ENCODE peak calls at places on chromosomes 11 and 22, in six cellular contexts. J, P, C, R, E and T are unnamed samples.

GRCh38 chr11:31936309-31936708 is 125.2 kb upstream of the PAX6 start:
- DNase-seq in J (no peak), P (no peak), C (no peak), R (no peak), E (no peak), T (no peak)

GRCh38 chr11:119497717-119498116 is 74.7 kb upstream of the THY1 start:
- DNase-seq in J (no peak), P (no peak), C (no peak), R (no peak), E (no peak), T (no peak)

GRCh38 chr11:108805030-108805429 is 140.2 kb downstream of the DDX10 start:
- DNase-seq in J (no peak), P (no peak), C (no peak), R (no peak), E (no peak), T (no peak)

GRCh38 chr11:28168718-28169117 is 60.5 kb downstream of the METTL15 start:
- DNase-seq in J (no peak), P (no peak), C (no peak), R (no peak), E (no peak), T (peak)

GRCh38 chr11:19281041-19281440 is 40.3 kb upstream of the E2F8 start:
- DNase-seq in J (no peak), P (no peak), C (no peak), R (no peak), E (no peak), T (no peak)

GRCh38 chr11:73321342-73322110 is 13.4 kb downstream of the ARHGEF17 start:
- DNase-seq in J (no peak), P (no peak), C (peak), R (no peak), E (no peak), T (no peak)

GRCh38 chr11:63670738-63671321 is 346 bp downstream of the ATL3 start:
- DNase-seq in J (peak), P (peak), C (no peak), R (peak), E (no peak), T (peak)

GRCh38 chr11:62546244-62546936 is at the start of gene AHNAK:
- DNase-seq in J (no peak), P (peak), C (peak), R (no peak), E (peak), T (peak)

GRCh38 chr11:130001491-130002351 is 914 bp downstream of the PRDM10 start:
- DNase-seq in J (no peak), P (no peak), C (peak), R (peak), E (peak), T (peak)

GRCh38 chr22:19319281-19319680 is 27.8 kb upstream of the CLTCL1 start:
- DNase-seq in J (no peak), P (no peak), C (no peak), R (no peak), E (no peak), T (no peak)

GRCh38 chr11:96338910-96339703 is 3.9 kb downstream of the MAML2 start:
- DNase-seq in J (peak), P (peak), C (no peak), R (peak), E (peak), T (peak)

GRCh38 chr11:47282462-47282861 is 12.5 kb downstream of the MADD start:
- DNase-seq in J (no peak), P (no peak), C (no peak), R (no peak), E (no peak), T (no peak)

GRCh38 chr22:29112102-29112501 is 39.3 kb downstream of the KREMEN1 start:
- DNase-seq in J (peak), P (no peak), C (no peak), R (no peak), E (no peak), T (no peak)

GRCh38 chr11:2150206-2150847 is 10.7 kb downstream of the INS start:
- DNase-seq in J (no peak), P (no peak), C (no peak), R (no peak), E (no peak), T (no peak)

GRCh38 chr22:31340360-31340759 is 5.8 kb downstream of the PATZ1 start:
- DNase-seq in J (no peak), P (no peak), C (no peak), R (no peak), E (no peak), T (no peak)

GRCh38 chr11:65496304-65497140 is 2.3 kb upstream of the MALAT1 start:
- DNase-seq in J (peak), P (peak), C (peak), R (no peak), E (no peak), T (peak)

GRCh38 chr11:112880454-112880853 is 80.8 kb upstream of the NCAM1 start:
- DNase-seq in J (no peak), P (no peak), C (no peak), R (no peak), E (peak), T (no peak)

GRCh38 chr11:3129591-3130268 is 35.4 kb downstream of the OSBPL5 start:
- DNase-seq in J (peak), P (no peak), C (peak), R (no peak), E (no peak), T (no peak)

GRCh38 chr11:57190548-57190947 is 8.8 kb downstream of the LRRC55 start:
- DNase-seq in J (no peak), P (no peak), C (no peak), R (no peak), E (no peak), T (no peak)

GRCh38 chr11:128584253-128584652 is 3.1 kb downstream of the ETS1 start:
- DNase-seq in J (no peak), P (no peak), C (no peak), R (no peak), E (no peak), T (no peak)

GRCh38 chr11:77596626-77597025 is 6.9 kb downstream of the AQP11 start:
- DNase-seq in J (no peak), P (no peak), C (no peak), R (no peak), E (no peak), T (peak)

GRCh38 chr11:9099617-9100016 is 8.2 kb upstream of the SCUBE2 start:
- DNase-seq in J (no peak), P (no peak), C (no peak), R (no peak), E (no peak), T (no peak)

GRCh38 chr22:46983046-46983445 is 220.6 kb downstream of the TBC1D22A start:
- DNase-seq in J (no peak), P (no peak), C (no peak), R (no peak), E (no peak), T (no peak)

GRCh38 chr11:72012897-72013721 is 14.4 kb downstream of the IL18BP start:
- DNase-seq in J (peak), P (no peak), C (peak), R (peak), E (no peak), T (peak)

GRCh38 chr22:20421507-20421874 is 16.1 kb downstream of the SCARF2 start:
- DNase-seq in J (no peak), P (no peak), C (peak), R (no peak), E (no peak), T (peak)

GRCh38 chr22:17213976-17214375 is 5.3 kb downstream of the ADA2 start:
- DNase-seq in J (no peak), P (peak), C (peak), R (no peak), E (peak), T (no peak)

GRCh38 chr11:117973446-117973922 is 12.7 kb upstream of the IL10RA start:
- DNase-seq in J (no peak), P (no peak), C (no peak), R (no peak), E (no peak), T (no peak)

GRCh38 chr22:49992921-49993648 is 19.5 kb downstream of the IL17REL start:
- DNase-seq in J (peak), P (peak), C (peak), R (peak), E (peak), T (peak)

GRCh38 chr22:47836957-47837356 is 1074.5 kb downstream of the TBC1D22A start:
- DNase-seq in J (no peak), P (no peak), C (no peak), R (no peak), E (no peak), T (no peak)

GRCh38 chr11:72102162-72102561 is 935 bp downstream of the LAMTOR1 start:
- DNase-seq in J (no peak), P (no peak), C (no peak), R (no peak), E (no peak), T (no peak)

GRCh38 chr22:35399678-35400334 is at the start of gene MCM5:
- DNase-seq in J (peak), P (peak), C (peak), R (peak), E (peak), T (peak)

GRCh38 chr22:35404176-35404575 is 4.2 kb downstream of the MCM5 start:
- DNase-seq in J (no peak), P (no peak), C (no peak), R (no peak), E (no peak), T (no peak)

GRCh38 chr22:35403356-35403755 is 3.4 kb downstream of the MCM5 start:
- DNase-seq in J (no peak), P (no peak), C (no peak), R (no peak), E (no peak), T (no peak)

GRCh38 chr22:35400335-35400680 is 368 bp downstream of the MCM5 start:
- DNase-seq in J (no peak), P (no peak), C (peak), R (no peak), E (peak), T (no peak)

GRCh38 chr22:35401863-35402262 is 1.9 kb downstream of the MCM5 start:
- DNase-seq in J (no peak), P (no peak), C (no peak), R (no peak), E (no peak), T (no peak)
- H3K27ac ChIP-seq in J (no peak), P (no peak), C (no peak), R (no peak), E (no peak), T (no peak)

DNA sequence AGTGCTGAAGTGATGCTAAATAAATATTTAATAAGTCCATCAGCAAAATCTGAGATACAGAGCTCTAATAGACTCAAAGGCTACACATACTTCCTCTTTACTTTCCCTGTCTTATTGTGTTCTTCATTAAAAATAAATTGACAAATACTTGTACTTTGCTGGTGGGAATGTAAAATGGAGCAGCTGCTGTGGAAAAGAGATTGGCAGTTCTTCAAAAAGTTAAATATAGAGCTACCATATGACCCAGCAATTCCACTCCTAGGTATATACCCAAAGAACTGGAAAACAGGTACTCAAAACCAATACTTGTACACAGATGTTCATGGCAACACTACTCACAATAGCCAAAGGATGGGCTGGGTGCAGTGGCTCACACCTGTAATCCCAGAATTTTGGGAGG is 76.0 kb downstream of the RBFOX2 start:
- DNase-seq in J (no peak), P (no peak), C (no peak), R (no peak), E (no peak), T (no peak)
- H3K27ac ChIP-seq in J (no peak), P (no peak), C (no peak), R (no peak), E (no peak), T (no peak)

GRCh38 chr11:122214080-122214479 is 98.1 kb upstream of the BLID start:
- DNase-seq in J (no peak), P (no peak), C (no peak), R (no peak), E (no peak), T (no peak)

GRCh38 chr11:122213111-122213510 is 97.1 kb upstream of the BLID start:
- DNase-seq in J (peak), P (no peak), C (no peak), R (peak), E (no peak), T (no peak)

GRCh38 chr11:122220321-122220720 is 104.3 kb upstream of the BLID start:
- DNase-seq in J (no peak), P (no peak), C (no peak), R (no peak), E (no peak), T (no peak)

GRCh38 chr11:122214567-122214966 is 98.6 kb upstream of the BLID start:
- DNase-seq in J (no peak), P (no peak), C (no peak), R (no peak), E (no peak), T (no peak)

GRCh38 chr11:122215244-122215992 is 99.4 kb upstream of the BLID start:
- DNase-seq in J (peak), P (no peak), C (peak), R (peak), E (peak), T (peak)
- H3K27ac ChIP-seq in J (peak), P (no peak), C (no peak), R (peak), E (no peak), T (no peak)

GRCh38 chr11:68035266-68035876 is 3.5 kb upstream of the TCIRG1 start:
- DNase-seq in J (no peak), P (no peak), C (peak), R (no peak), E (no peak), T (no peak)
- H3K27ac ChIP-seq in J (no peak), P (no peak), C (no peak), R (no peak), E (no peak), T (no peak)